ENCODE peak calls at places on chromosome 17, in eight cellular contexts. H is kidney glomerular epithelial cell; V is activated T-helper 1 cell treated with Interleukin-2 at 50 U/mL for 16 hours; R is frontal cortex; D is NCI-H2081 treated with DMSO at 0.1 percent for 48 hours; E is CD4-positive, CD25-positive, alpha-beta regulatory T cell; A is upper lobe of right lung; I is left colon. C is an unnamed sample.

GRCh38 chr17:14299261-14300093 is 1.4 kb upstream of the HS3ST3B1 start:
- DNase-seq in I (peak), A (peak), E (peak), H (no peak), V (no peak), D (no peak), R (no peak), C (no peak)

GRCh38 chr17:38674013-38674748 is 576 bp downstream of the EPOP start:
- DNase-seq in A (peak), V (peak), I (no peak), E (peak), R (no peak), H (no peak), D (no peak), C (no peak)

GRCh38 chr17:34275881-34276280 is 5.9 kb downstream of the CCL7 start:
- DNase-seq in R (no peak), D (no peak), E (no peak), I (no peak), V (no peak), A (no peak), H (peak), C (peak)

GRCh38 chr17:31534223-31534888 is 142.9 kb downstream of the RAB11FIP4 start:
- DNase-seq in R (no peak), I (no peak), E (no peak), V (no peak), A (no peak), H (no peak), D (no peak), C (no peak)

GRCh38 chr17:47713980-47714689 is 18.9 kb upstream of the TBX21 start:
- DNase-seq in V (no peak), D (no peak), I (no peak), E (no peak), H (no peak), A (no peak), R (no peak), C (no peak)

GRCh38 chr17:7589891-7590611 is at the start of gene SOX15:
- DNase-seq in I (no peak), A (no peak), V (no peak), D (no peak), H (no peak), E (no peak), R (no peak), C (no peak)

GRCh38 chr17:66548158-66548557 is 245.7 kb downstream of the PRKCA start:
- DNase-seq in R (no peak), A (no peak), D (no peak), V (no peak), I (no peak), H (no peak), E (peak), C (no peak)

GRCh38 chr17:18059283-18059682 is 20.1 kb downstream of the GID4 start:
- DNase-seq in H (no peak), R (no peak), A (no peak), D (no peak), I (no peak), E (no peak), V (no peak), C (no peak)

GRCh38 chr17:65198653-65199382 is 61.6 kb downstream of the RGS9 start:
- DNase-seq in V (no peak), I (peak), E (peak), H (peak), A (no peak), R (peak), D (peak), C (no peak)

GRCh38 chr17:8048736-8049135 is 9.9 kb downstream of the ALOX15B start:
- DNase-seq in A (peak), V (no peak), E (no peak), H (no peak), I (no peak), R (no peak), D (no peak), C (no peak)

GRCh38 chr17:37576281-37576680 is 32.9 kb downstream of the SYNRG start:
- DNase-seq in V (no peak), E (no peak), I (no peak), A (no peak), D (no peak), H (no peak), R (no peak), C (no peak)

GRCh38 chr17:21530311-21530710 is 154.2 kb downstream of the KCNJ12 start:
- DNase-seq in H (no peak), R (no peak), V (no peak), A (no peak), I (no peak), E (no peak), D (no peak), C (no peak)

GRCh38 chr17:17414316-17414937 is 62.4 kb upstream of the MED9 start:
- DNase-seq in R (no peak), H (no peak), A (peak), D (no peak), I (no peak), V (no peak), E (no peak), C (peak)

GRCh38 chr17:57440522-57441269 is 184.4 kb downstream of the MSI2 start:
- DNase-seq in V (peak), E (peak), H (peak), I (peak), A (no peak), R (peak), D (no peak), C (no peak)

GRCh38 chr17:50080827-50081226 is 14.3 kb upstream of the PDK2 start:
- DNase-seq in E (no peak), V (no peak), A (no peak), R (no peak), D (no peak), H (no peak), I (no peak), C (no peak)

GRCh38 chr17:63476494-63476856 is 386 bp upstream of the ACE start:
- DNase-seq in A (no peak), V (no peak), E (no peak), I (no peak), H (no peak), D (no peak), R (no peak), C (no peak)

GRCh38 chr17:66542183-66542966 is 240.0 kb downstream of the PRKCA start:
- DNase-seq in H (peak), I (no peak), R (no peak), E (peak), D (no peak), A (no peak), V (no peak), C (no peak)

GRCh38 chr17:44543213-44543904 is 13.9 kb upstream of the FZD2 start:
- DNase-seq in E (no peak), H (peak), A (no peak), V (no peak), D (no peak), R (no peak), I (no peak), C (peak)

GRCh38 chr17:21199311-21199710 is 14.7 kb downstream of the TMEM11 start:
- DNase-seq in V (no peak), R (no peak), I (no peak), H (no peak), D (no peak), A (no peak), E (no peak), C (peak)

GRCh38 chr17:31067699-31068184 is 27.0 kb upstream of the NF1 start:
- DNase-seq in I (no peak), D (no peak), A (no peak), V (no peak), E (no peak), H (peak), R (no peak), C (peak)

GRCh38 chr17:74177018-74177450 is 26.4 kb upstream of the RPL38 start:
- DNase-seq in R (no peak), E (no peak), V (no peak), H (peak), A (no peak), D (no peak), I (no peak), C (no peak)

GRCh38 chr17:10162034-10162433 is 36.4 kb downstream of the GAS7 start:
- DNase-seq in I (no peak), H (no peak), A (no peak), E (no peak), V (no peak), R (no peak), D (no peak), C (no peak)

GRCh38 chr17:51397361-51398127 is 137.2 kb downstream of the UTP18 start:
- DNase-seq in A (no peak), I (no peak), E (no peak), H (peak), D (no peak), R (no peak), V (no peak), C (peak)

GRCh38 chr17:17235212-17236174 is 1.5 kb downstream of the FLCN start:
- DNase-seq in V (no peak), E (no peak), A (no peak), R (no peak), I (no peak), D (no peak), H (peak), C (peak)

GRCh38 chr17:50277357-50277754 is 3.1 kb downstream of the TMEM92 start:
- DNase-seq in A (no peak), R (peak), I (no peak), V (no peak), D (no peak), E (no peak), H (no peak), C (no peak)

GRCh38 chr17:57424777-57425188 is 168.5 kb downstream of the MSI2 start:
- DNase-seq in R (no peak), A (peak), D (no peak), H (no peak), I (peak), E (no peak), V (no peak), C (no peak)

GRCh38 chr17:61556224-61557188 is 34.5 kb downstream of the NACA2 start:
- DNase-seq in V (no peak), E (no peak), A (no peak), I (no peak), R (no peak), D (no peak), H (no peak), C (no peak)

GRCh38 chr17:51000835-51001638 is 119.6 kb downstream of the SPAG9 start:
- DNase-seq in A (no peak), E (peak), H (peak), V (no peak), R (peak), D (peak), I (no peak), C (peak)

GRCh38 chr17:34556951-34557350 is 22.4 kb upstream of the TMEM132E start:
- DNase-seq in I (peak), R (no peak), H (no peak), V (no peak), A (no peak), D (no peak), E (no peak), C (no peak)